ENCODE peak calls at places on chromosomes 4 and X, in four cellular contexts. Z is body of pancreas, J is heart left ventricle, L is BE2C. D is an unnamed sample.

GRCh38 chrX:15465896-15466651 is 27.1 kb downstream of the PIR start:
- DNase-seq in Z (no peak), J (no peak), L (no peak), D (no peak)

GRCh38 chr4:128347175-128347868 is 59.7 kb upstream of the PGRMC2 start:
- DNase-seq in Z (peak), J (no peak), L (no peak), D (peak)

GRCh38 chr4:121165206-121165605 is 1.1 kb upstream of the TNIP3 start:
- DNase-seq in Z (no peak), J (no peak), L (no peak), D (no peak)

GRCh38 chr4:183798249-183798920 is 106.7 kb upstream of the STOX2 start:
- DNase-seq in Z (peak), J (no peak), L (no peak), D (no peak)

GRCh38 chr4:8303485-8304281 is 34.1 kb downstream of the HTRA3 start:
- DNase-seq in Z (no peak), J (no peak), L (peak), D (peak)

GRCh38 chrX:77788050-77788449 is 2.0 kb upstream of the ATRX start:
- DNase-seq in Z (no peak), J (peak), L (no peak), D (no peak)

GRCh38 chrX:22627576-22627975 is 354.9 kb downstream of the CBLL2 start:
- DNase-seq in Z (no peak), J (no peak), L (no peak), D (no peak)

GRCh38 chr4:83207497-83208105 is 77.0 kb downstream of the COQ2 start:
- DNase-seq in Z (no peak), J (no peak), L (no peak), D (peak)

GRCh38 chr4:135694066-135694465 is 1492.5 kb upstream of the PABPC4L start:
- DNase-seq in Z (no peak), J (no peak), L (no peak), D (no peak)

GRCh38 chrX:27276751-27277150 is 186.4 kb downstream of the PPP4R3C start:
- DNase-seq in Z (no peak), J (no peak), L (no peak), D (no peak)

GRCh38 chrX:17242470-17242869 is 132.5 kb upstream of the NHS start:
- DNase-seq in Z (peak), J (peak), L (peak), D (peak)

GRCh38 chr4:169640261-169640880 is 20.0 kb downstream of the CLCN3 start:
- DNase-seq in Z (no peak), J (no peak), L (no peak), D (no peak)

GRCh38 chrX:128436397-128437103 is 384.3 kb upstream of the ACTRT1 start:
- DNase-seq in Z (no peak), J (no peak), L (no peak), D (no peak)

GRCh38 chrX:102723456-102723855 is 2.9 kb downstream of the GPRASP3 start:
- DNase-seq in Z (no peak), J (no peak), L (no peak), D (no peak)

DNA sequence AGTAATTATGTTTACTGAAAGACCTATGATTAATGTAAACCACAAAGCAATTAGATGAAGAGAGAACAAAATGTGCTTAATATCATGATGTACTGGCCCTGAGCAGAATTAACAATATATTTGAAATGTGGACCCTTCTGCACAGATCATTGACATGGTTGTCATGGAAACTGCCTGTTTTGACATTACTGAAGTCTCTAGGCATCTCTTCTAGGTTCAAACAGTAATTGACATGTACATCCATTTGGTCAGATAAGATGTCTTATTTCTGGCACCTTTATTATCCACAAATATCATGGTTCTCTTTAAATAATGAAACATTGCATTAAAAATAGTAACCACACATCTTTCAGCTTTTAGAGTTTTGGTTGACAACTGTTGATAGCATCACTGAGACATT is 251.7 kb upstream of the GNPDA2 start:
- DNase-seq in Z (no peak), J (no peak), L (no peak), D (no peak)
- H3K4me3 ChIP-seq in Z (no peak), J (no peak), L (no peak), D (no peak)

GRCh38 chr4:153465583-153465921 is 608 bp upstream of the TMEM131L start:
- DNase-seq in Z (peak), J (peak), L (peak), D (peak)
- H3K4me3 ChIP-seq in Z (peak), J (peak), L (peak), D (peak)

GRCh38 chr4:88284378-88285234 is at the start of gene PPM1K:
- DNase-seq in Z (peak), J (peak), L (peak), D (peak)
- H3K4me3 ChIP-seq in Z (peak), J (peak), L (peak), D (peak)

DNA sequence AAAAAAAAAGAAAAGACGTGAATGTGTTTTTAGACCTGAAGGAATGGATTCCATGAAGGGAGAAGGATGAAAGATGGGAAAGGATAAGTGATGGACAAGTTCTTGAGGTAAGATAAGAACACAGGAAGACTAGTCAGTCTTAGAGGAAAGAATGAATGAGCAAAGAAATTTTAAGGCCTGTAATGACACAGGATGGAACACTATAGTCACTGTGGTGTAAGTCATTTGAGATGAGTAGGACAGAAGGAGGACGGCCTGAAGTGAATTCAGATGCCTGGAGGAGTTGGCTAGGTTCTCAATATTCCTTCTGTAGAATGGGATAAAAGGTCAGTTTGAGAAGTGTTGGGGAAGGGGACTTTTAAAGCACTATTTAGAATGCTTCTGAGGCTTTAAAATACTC is 3.8 kb downstream of the MSMO1 start:
- DNase-seq in Z (no peak), J (no peak), L (no peak), D (no peak)
- H3K4me3 ChIP-seq in Z (no peak), J (no peak), L (peak), D (peak)

DNA sequence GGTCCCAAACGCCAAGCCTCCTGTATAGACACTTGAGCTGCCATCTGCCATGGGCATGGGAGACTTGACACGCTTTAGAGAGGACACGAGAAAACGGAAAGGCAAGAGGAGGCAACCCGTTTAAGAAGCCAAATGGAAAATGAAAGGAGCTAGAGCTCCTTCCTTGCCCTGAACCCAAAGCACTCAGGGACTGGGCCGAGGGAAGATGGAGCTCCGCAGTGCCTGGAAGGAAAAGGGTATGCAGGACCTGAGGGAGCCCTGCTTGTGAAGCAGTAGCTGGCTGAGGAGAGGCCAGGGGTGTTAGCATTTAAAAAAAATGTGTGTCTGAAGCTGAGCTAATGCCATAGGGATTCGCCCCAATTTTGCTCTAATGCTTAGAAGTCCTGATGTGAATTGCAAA is 15.1 kb downstream of the MCF2 start:
- DNase-seq in Z (no peak), J (no peak), L (no peak), D (no peak)
- H3K4me3 ChIP-seq in Z (no peak), J (peak), L (no peak), D (no peak)

DNA sequence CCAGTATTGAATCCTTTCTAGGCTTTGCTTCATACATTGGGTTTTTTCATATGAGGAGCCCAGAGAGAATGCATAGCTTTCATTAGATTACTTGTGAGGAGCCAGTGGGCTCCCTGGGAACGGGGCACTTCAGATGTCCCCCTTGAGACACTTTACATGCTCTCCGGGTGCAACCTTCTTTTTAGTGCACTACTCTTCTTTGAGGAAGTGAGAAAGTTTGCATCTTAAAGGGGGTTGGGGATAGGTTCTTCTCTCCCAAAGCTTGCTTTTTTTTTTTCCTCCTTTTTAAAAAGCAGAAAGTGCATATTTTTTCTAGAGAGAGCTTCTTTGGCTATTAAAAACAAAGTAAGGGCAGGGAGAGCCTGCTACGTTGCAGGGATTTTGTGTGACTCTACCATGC is 4.3 kb downstream of the HADH start:
- DNase-seq in Z (no peak), J (no peak), L (no peak), D (no peak)
- H3K4me3 ChIP-seq in Z (no peak), J (no peak), L (no peak), D (no peak)

GRCh38 chrX:136880452-136881013 is at the start of gene RBMX:
- DNase-seq in Z (peak), J (peak), L (peak), D (peak)

GRCh38 chrX:136879001-136879667 is 1.4 kb downstream of the RBMX start:
- DNase-seq in Z (no peak), J (no peak), L (no peak), D (no peak)

GRCh38 chrX:136880003-136880451 is 498 bp downstream of the RBMX start:
- DNase-seq in Z (peak), J (peak), L (peak), D (no peak)

GRCh38 chrX:136878423-136878822 is 2.1 kb downstream of the RBMX start:
- DNase-seq in Z (no peak), J (no peak), L (no peak), D (no peak)
- H3K4me3 ChIP-seq in Z (no peak), J (peak), L (peak), D (peak)

GRCh38 chrX:9759340-9759739 is 6.3 kb downstream of the GPR143 start:
- DNase-seq in Z (no peak), J (no peak), L (no peak), D (no peak)

GRCh38 chrX:9765737-9766098 is at the start of gene GPR143:
- DNase-seq in Z (no peak), J (no peak), L (no peak), D (no peak)

GRCh38 chrX:9767375-9767774 is 1.7 kb upstream of the GPR143 start:
- DNase-seq in Z (no peak), J (no peak), L (no peak), D (no peak)

GRCh38 chrX:9770319-9770718 is 4.7 kb upstream of the GPR143 start:
- DNase-seq in Z (no peak), J (no peak), L (no peak), D (no peak)

DNA sequence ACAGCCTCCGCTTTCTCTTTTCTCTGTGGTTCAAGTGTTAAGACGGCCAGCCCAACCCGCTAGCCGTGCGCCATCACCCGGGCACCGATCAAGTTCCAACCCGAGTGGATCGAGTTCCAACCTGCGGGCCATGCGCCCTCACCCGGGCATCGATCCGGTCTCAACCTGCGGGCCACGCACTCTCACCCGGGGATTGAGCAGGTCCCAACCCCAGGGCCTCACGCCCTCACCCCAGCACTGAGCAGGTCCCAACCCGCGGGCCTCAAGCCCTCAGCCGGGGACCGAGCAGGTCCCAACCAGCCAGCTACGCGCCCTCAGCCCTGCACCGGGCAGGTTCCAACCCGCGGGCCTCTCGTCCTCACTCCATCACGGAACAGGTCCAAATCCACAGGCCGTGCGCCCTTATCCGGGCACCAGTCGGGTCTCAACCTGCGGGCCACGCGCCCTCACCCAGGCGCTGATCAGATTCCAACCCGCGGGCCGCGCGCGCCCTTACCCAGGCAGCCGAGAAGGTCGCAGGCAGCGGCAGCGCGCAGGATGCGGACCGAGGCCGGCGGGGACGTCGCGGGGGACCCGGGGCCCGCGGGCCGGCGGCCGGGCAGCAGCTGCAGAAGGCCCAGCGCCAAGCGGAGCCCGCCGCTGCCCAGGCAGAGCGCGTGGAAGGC is 443 bp downstream of the GPR143 start:
- DNase-seq in Z (no peak), J (no peak), L (no peak), D (no peak)
- H3K4me3 ChIP-seq in Z (no peak), J (no peak), L (no peak), D (no peak)

D was measured in PC-9.